ENCODE peak calls at places on chromosome 7, in five cellular contexts. K is fibroblast of mammary gland, L is AG09309, J is lower lobe of right lung, Z is Panc1. R is an unnamed sample.

GRCh38 chr7:154789404-154789803 is 213.5 kb downstream of the PAXIP1 start:
- DNase-seq in K (no peak), L (no peak), J (no peak), Z (no peak), R (no peak)

GRCh38 chr7:26855421-26855820 is 9.0 kb downstream of the SKAP2 start:
- DNase-seq in K (no peak), L (no peak), J (no peak), Z (no peak), R (no peak)

GRCh38 chr7:142583424-142583823 is 165.8 kb upstream of the PRSS1 start:
- DNase-seq in K (peak), L (peak), J (no peak), Z (peak), R (peak)

GRCh38 chr7:132557489-132558044 is 18.7 kb downstream of the PLXNA4 start:
- DNase-seq in K (peak), L (no peak), J (no peak), Z (no peak), R (peak)

GRCh38 chr7:144824360-144824759 is 11.5 kb downstream of the TPK1 start:
- DNase-seq in K (peak), L (no peak), J (no peak), Z (peak), R (peak)

GRCh38 chr7:95238252-95238938 is 85.9 kb downstream of the PON1 start:
- DNase-seq in K (no peak), L (no peak), J (no peak), Z (no peak), R (no peak)

GRCh38 chr7:116692599-116693308 is 20.8 kb downstream of the MET start:
- DNase-seq in K (peak), L (no peak), J (no peak), Z (peak), R (peak)

GRCh38 chr7:21886396-21886795 is 59.3 kb downstream of the CDCA7L start:
- DNase-seq in K (no peak), L (no peak), J (no peak), Z (no peak), R (no peak)

GRCh38 chr7:75639071-75639892 is 99.5 kb downstream of the HIP1 start:
- DNase-seq in K (peak), L (no peak), J (peak), Z (no peak), R (peak)

GRCh38 chr7:12941512-12941911 is 254.1 kb downstream of the ARL4A start:
- DNase-seq in K (no peak), L (no peak), J (no peak), Z (no peak), R (no peak)

GRCh38 chr7:133517766-133518165 is 264.9 kb downstream of the EXOC4 start:
- DNase-seq in K (peak), L (no peak), J (no peak), Z (no peak), R (no peak)

GRCh38 chr7:40541336-40541735 is 406.5 kb downstream of the SUGCT start:
- DNase-seq in K (peak), L (peak), J (no peak), Z (no peak), R (peak)

GRCh38 chr7:130147710-130148325 is 57.4 kb downstream of the TMEM209 start:
- DNase-seq in K (no peak), L (no peak), J (no peak), Z (no peak), R (no peak)

GRCh38 chr7:135169141-135169935 is 1.2 kb downstream of the CYREN start:
- DNase-seq in K (peak), L (no peak), J (no peak), Z (peak), R (peak)

GRCh38 chr7:136009488-136010079 is 32.4 kb upstream of the MTPN start:
- DNase-seq in K (peak), L (no peak), J (no peak), Z (peak), R (peak)

GRCh38 chr7:100407285-100408180 is 21.0 kb downstream of the ZCWPW1 start:
- DNase-seq in K (peak), L (peak), J (no peak), Z (peak), R (peak)

GRCh38 chr7:32037650-32038198 is 32.5 kb downstream of the PDE1C start:
- DNase-seq in K (no peak), L (no peak), J (no peak), Z (no peak), R (no peak)

GRCh38 chr7:36473454-36474282 is 84.0 kb downstream of the ANLN start:
- DNase-seq in K (peak), L (no peak), J (peak), Z (no peak), R (peak)

GRCh38 chr7:42068554-42069280 is 168.3 kb downstream of the GLI3 start:
- DNase-seq in K (no peak), L (no peak), J (no peak), Z (no peak), R (no peak)

GRCh38 chr7:130560972-130561371 is 69.1 kb downstream of the MEST start:
- DNase-seq in K (peak), L (peak), J (no peak), Z (peak), R (peak)

GRCh38 chr7:27131390-27131819 is 848 bp upstream of the HOXA4 start:
- DNase-seq in K (no peak), L (no peak), J (no peak), Z (no peak), R (no peak)

GRCh38 chr7:137606061-137606674 is 240.6 kb downstream of the DGKI start:
- DNase-seq in K (peak), L (peak), J (no peak), Z (peak), R (peak)

GRCh38 chr7:7742223-7742622 is 23.8 kb upstream of the RPA3 start:
- DNase-seq in K (no peak), L (no peak), J (no peak), Z (no peak), R (no peak)

GRCh38 chr7:106108988-106109387 is 3.1 kb downstream of the SYPL1 start:
- DNase-seq in K (peak), L (no peak), J (no peak), Z (no peak), R (peak)

DNA sequence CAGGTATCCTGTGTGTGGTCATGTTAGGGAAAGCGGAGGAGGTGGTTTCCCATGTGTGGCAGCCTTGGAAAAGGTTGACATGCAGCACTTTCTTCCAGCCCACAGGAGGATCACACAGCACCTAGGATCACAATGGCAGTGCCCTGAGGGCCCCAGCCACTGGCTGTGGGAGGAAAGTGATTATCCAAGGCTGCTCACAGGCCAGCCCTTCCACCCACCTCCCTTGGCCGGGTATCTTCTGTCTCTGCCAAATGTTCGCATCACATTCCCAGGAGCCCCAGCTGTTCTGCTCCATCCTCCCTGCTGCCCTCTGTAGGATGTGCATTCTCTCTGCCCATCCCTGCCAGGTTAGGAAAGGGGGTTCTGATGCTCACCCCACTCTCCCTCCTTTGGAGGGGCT is 2.5 kb upstream of the MLXIPL start:
- DNase-seq in K (peak), L (no peak), J (no peak), Z (no peak), R (peak)
- TF ChIP-seq CTCF in K (peak), L (peak), J (no peak), Z (no peak), R (no peak)

DNA sequence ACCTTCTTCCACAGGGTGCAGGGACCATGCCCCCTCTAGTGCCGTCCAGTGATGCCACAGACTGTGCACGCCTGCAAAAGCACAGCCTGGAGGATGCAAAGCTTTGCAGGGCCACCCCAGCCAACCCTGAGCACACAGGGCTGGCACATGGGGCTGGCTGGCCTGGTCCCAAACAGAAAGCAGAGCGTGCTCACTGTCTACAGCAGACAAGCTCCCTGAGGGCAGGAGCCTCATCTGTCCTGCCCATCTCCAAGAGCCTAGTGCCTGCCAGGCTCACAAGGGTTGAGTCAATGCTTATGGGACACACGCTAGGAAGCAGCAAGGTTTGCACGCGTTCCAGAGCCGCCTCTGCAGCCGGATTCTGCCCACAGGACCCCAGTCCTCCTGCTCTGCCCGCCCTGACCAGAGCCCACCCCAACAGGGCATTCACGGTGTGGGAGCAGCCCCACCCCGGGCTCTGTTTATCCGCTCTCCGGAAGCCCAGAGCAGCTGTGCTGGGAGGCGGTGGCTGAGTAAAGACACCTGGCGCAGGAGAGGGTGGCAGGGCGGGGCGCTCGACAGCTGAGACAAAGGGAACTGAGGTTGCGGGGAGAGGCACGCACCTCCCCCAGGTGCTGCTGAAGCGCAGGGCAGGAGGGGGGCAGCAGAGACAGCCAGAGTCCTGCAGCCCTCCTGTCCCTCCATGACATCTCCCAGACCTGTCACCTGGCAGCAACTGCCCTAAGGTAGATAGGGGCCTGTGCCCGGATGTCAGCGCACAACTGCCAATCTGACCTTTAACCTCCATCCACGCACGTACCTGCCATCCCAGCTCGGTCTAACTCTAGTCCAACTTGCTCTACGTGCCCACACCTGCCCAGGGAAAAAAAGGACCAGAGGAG is 4.3 kb downstream of the KCNH2 start:
- DNase-seq in K (no peak), L (no peak), J (no peak), Z (no peak), R (no peak)
- H3K4me3 ChIP-seq in K (no peak), L (no peak), J (peak), Z (no peak), R (no peak)

GRCh38 chr7:77651544-77652162 is 44.6 kb upstream of the RSBN1L start:
- DNase-seq in K (peak), L (no peak), J (no peak), Z (peak), R (peak)
- TF ChIP-seq CTCF in K (peak), L (peak), J (peak), Z (peak), R (peak)

GRCh38 chr7:25069900-25070443 is 55.1 kb downstream of the CYCS start:
- DNase-seq in K (peak), L (peak), J (peak), Z (no peak), R (peak)
- H3K4me3 ChIP-seq in K (no peak), L (no peak), J (peak), Z (peak), R (no peak)

GRCh38 chr7:123774498-123774897 is 25.7 kb upstream of the WASL start:
- DNase-seq in K (no peak), L (no peak), J (no peak), Z (no peak), R (no peak)
- TF ChIP-seq CTCF in K (no peak), L (no peak), J (no peak), Z (no peak), R (no peak)

DNA sequence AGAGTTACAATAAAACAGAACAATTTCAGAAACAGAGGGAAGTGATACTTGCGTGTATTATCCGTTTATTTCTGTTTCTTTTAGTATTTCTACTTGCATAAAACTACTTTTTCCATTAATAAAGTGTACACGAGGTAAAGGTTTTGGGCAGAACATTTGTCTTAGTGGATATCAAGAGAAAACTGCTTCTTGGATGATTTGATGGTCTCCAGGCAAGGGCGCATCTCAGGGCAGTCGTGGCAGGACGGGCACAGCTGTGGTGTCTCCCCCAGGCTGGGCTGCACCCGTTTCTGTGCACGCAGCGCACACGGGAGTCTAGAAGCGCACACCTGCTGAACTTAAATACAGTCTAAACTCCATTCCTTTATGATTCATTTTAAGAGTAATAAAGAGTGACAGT is 23.4 kb upstream of the RNF32 start:
- DNase-seq in K (no peak), L (no peak), J (no peak), Z (no peak), R (no peak)
- H3K4me3 ChIP-seq in K (no peak), L (no peak), J (peak), Z (no peak), R (no peak)

GRCh38 chr7:39333701-39334100 is 232.5 kb upstream of the YAE1 start:
- DNase-seq in K (no peak), L (no peak), J (no peak), Z (no peak), R (no peak)

GRCh38 chr7:39339591-39339990 is 226.6 kb upstream of the YAE1 start:
- DNase-seq in K (no peak), L (no peak), J (no peak), Z (no peak), R (no peak)

GRCh38 chr7:39338716-39339115 is 227.5 kb upstream of the YAE1 start:
- DNase-seq in K (no peak), L (no peak), J (no peak), Z (no peak), R (no peak)

GRCh38 chr7:39332142-39332541 is 234.1 kb upstream of the YAE1 start:
- DNase-seq in K (no peak), L (no peak), J (no peak), Z (no peak), R (no peak)

DNA sequence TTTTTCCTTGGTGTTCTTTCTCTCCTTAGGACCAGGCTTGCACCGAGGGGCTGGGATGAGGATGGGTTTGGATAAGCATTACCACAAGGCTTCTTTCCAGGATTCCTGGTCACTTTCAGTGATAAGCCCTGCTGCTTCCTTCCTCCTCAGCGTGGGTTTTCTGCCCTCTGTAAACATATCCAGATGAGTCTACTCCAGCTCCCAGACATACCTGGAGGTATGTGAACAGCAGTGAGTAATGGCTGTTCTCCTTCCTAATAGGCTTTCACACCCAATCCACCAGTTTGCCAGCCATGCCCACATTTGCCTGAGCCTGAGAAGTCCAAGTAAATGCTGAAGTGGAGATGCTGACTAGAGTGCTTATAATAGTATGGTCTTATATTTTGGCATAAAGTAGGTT is 229.7 kb upstream of the YAE1 start:
- DNase-seq in K (peak), L (no peak), J (no peak), Z (no peak), R (peak)
- TF ChIP-seq CTCF in K (no peak), L (no peak), J (no peak), Z (no peak), R (no peak)

GRCh38 chr7:2507208-2507916 is 12.2 kb upstream of the LFNG start:
- DNase-seq in K (no peak), L (no peak), J (no peak), Z (no peak), R (no peak)
- H3K4me3 ChIP-seq in K (no peak), L (no peak), J (no peak), Z (no peak), R (no peak)